ENCODE peak calls at places on chromosomes 7 and 10, in ten cellular contexts. X is aorta, U is AG09309, V is RWPE1, A is lung microvascular endothelial cell, Z is fibroblast of mammary gland, E is HCT116, G is brain microvascular endothelial cell, T is hypothalamus, W is cardiac fibroblast. R is an unnamed sample.
A peak's percentile ranks its signal among the peaks of the same experiment; 100 is the strongest.

GRCh38 chr7:105926131-105926530 is 36.9 kb upstream of the CDHR3 start:
- DNase-seq in X (no peak), U (no peak), V (no peak), A (no peak), Z (no peak), E (no peak), G (no peak), T (no peak), W (no peak), R (no peak)

GRCh38 chr10:91144961-91145360 is 75.5 kb upstream of the PCGF5 start:
- DNase-seq in X (no peak), U (no peak), V (no peak), A (no peak), Z (peak; percentile 57), E (no peak), G (no peak), T (no peak), W (no peak), R (no peak)

GRCh38 chr10:25682203-25682950 is 251.7 kb upstream of the MYO3A start:
- DNase-seq in X (no peak), U (no peak), V (peak; percentile 13), A (peak; percentile 36), Z (peak; percentile 1), E (no peak), G (peak; percentile 4), T (peak; percentile 37), W (peak; percentile 90), R (no peak)

GRCh38 chr10:43233601-43234430 is 33.0 kb downstream of the RASGEF1A start:
- DNase-seq in X (no peak), U (no peak), V (no peak), A (no peak), Z (no peak), E (no peak), G (no peak), T (no peak), W (no peak), R (peak; percentile 45)

GRCh38 chr10:89342219-89342966 is 14.6 kb downstream of the IFIT3 start:
- DNase-seq in X (peak; percentile 75), U (no peak), V (peak; percentile 38), A (peak; percentile 99), Z (peak; percentile 96), E (no peak), G (peak; percentile 98), T (peak; percentile 74), W (peak; percentile 88), R (no peak)

GRCh38 chr7:132240262-132240661 is 336.0 kb downstream of the PLXNA4 start:
- DNase-seq in X (no peak), U (no peak), V (no peak), A (peak; percentile 58), Z (no peak), E (no peak), G (no peak), T (no peak), W (no peak), R (no peak)

GRCh38 chr10:133206311-133207040 is 23.5 kb upstream of the UTF1 start:
- DNase-seq in X (no peak), U (no peak), V (no peak), A (no peak), Z (no peak), E (no peak), G (no peak), T (no peak), W (no peak), R (no peak)

GRCh38 chr7:22672892-22673637 is 53.9 kb upstream of the IL6 start:
- DNase-seq in X (no peak), U (no peak), V (peak; percentile 45), A (no peak), Z (no peak), E (no peak), G (no peak), T (no peak), W (no peak), R (no peak)

GRCh38 chr7:86201767-86202166 is 441.9 kb upstream of the GRM3 start:
- DNase-seq in X (no peak), U (no peak), V (no peak), A (no peak), Z (no peak), E (no peak), G (no peak), T (no peak), W (no peak), R (peak; percentile 60)

GRCh38 chr10:127790165-127790564 is 53.2 kb downstream of the FOXI2 start:
- DNase-seq in X (no peak), U (no peak), V (no peak), A (peak; percentile 9), Z (no peak), E (no peak), G (no peak), T (no peak), W (no peak), R (no peak)

GRCh38 chr7:138459300-138460175 is 521 bp upstream of the TRIM24 start:
- DNase-seq in X (peak; percentile 98), U (no peak), V (no peak), A (peak; percentile 99), Z (peak; percentile 96), E (peak; percentile 96), G (peak; percentile 98), T (peak; percentile 99), W (peak; percentile 99), R (peak; percentile 98)